ENCODE peak calls at places on chromosomes 11 and 22, in five cellular contexts. O, R, N, H and G are unnamed samples.

GRCh38 chr11:18526130-18526520 is 617 bp downstream of the TSG101 start:
- DNase-seq in R (no peak), O (no peak), N (peak; percentile 10), H (no peak), G (no peak)

GRCh38 chr11:6013042-6013441 is 6.3 kb upstream of the OR56A4 start:
- DNase-seq in R (no peak), N (no peak), H (no peak), O (no peak), G (no peak)

GRCh38 chr22:44536411-44536810 is 38.4 kb upstream of the RTL6 start:
- DNase-seq in R (no peak), N (no peak), O (no peak), H (no peak), G (no peak)

GRCh38 chr11:126335463-126335760 is 20.1 kb upstream of the ST3GAL4 start:
- DNase-seq in H (no peak), N (no peak), R (no peak), O (no peak), G (no peak)

GRCh38 chr22:38782402-38783094 is 11.4 kb downstream of the DNAL4 start:
- DNase-seq in N (peak; percentile 92), O (no peak), H (peak; percentile 38), R (no peak), G (peak; percentile 71)

GRCh38 chr11:74321487-74322188 is 10.2 kb upstream of the P4HA3 start:
- DNase-seq in H (peak; percentile 65), R (peak; percentile 49), N (peak; percentile 60), O (no peak), G (peak; percentile 73)

GRCh38 chr22:29300807-29301601 is 5.4 kb upstream of the GAS2L1 start:
- DNase-seq in H (no peak), N (no peak), O (no peak), R (no peak), G (no peak)

GRCh38 chr11:120546312-120547205 is 35.0 kb downstream of the GRIK4 start:
- DNase-seq in H (peak; percentile 98), R (peak; percentile 41), N (peak; percentile 95), O (no peak), G (peak; percentile 91)

GRCh38 chr11:2886191-2886894 is 768 bp upstream of the CDKN1C start:
- DNase-seq in N (no peak), R (no peak), H (no peak), O (no peak), G (peak; percentile 34)

GRCh38 chr11:118895093-118896039 is 11.7 kb downstream of the CXCR5 start:
- DNase-seq in R (peak; percentile 67), O (peak; percentile 82), H (no peak), N (no peak), G (no peak)

GRCh38 chr11:114358711-114359110 is 41.6 kb downstream of the C11orf71 start:
- DNase-seq in N (peak; percentile 57), R (no peak), H (peak; percentile 27), O (no peak), G (peak; percentile 56)

GRCh38 chr11:109016724-109017123 is 351.9 kb downstream of the DDX10 start:
- DNase-seq in H (no peak), R (no peak), N (no peak), O (no peak), G (no peak)

GRCh38 chr11:36010010-36010740 is 66.3 kb downstream of the LDLRAD3 start:
- DNase-seq in O (no peak), H (peak; percentile 57), R (no peak), N (peak; percentile 29), G (peak; percentile 49)

GRCh38 chr11:129077191-129077590 is 114.9 kb downstream of the ARHGAP32 start:
- DNase-seq in H (no peak), O (no peak), R (no peak), N (no peak), G (no peak)

GRCh38 chr11:11537372-11537771 is 84.4 kb downstream of the GALNT18 start:
- DNase-seq in H (no peak), R (no peak), O (no peak), N (no peak), G (no peak)

GRCh38 chr22:41834005-41834975 is 1.4 kb downstream of the SREBF2 start:
- DNase-seq in N (no peak), O (no peak), H (no peak), R (no peak), G (no peak)

GRCh38 chr11:123546515-123546914 is 107.9 kb downstream of the SCN3B start:
- DNase-seq in H (peak; percentile 78), N (peak; percentile 75), O (no peak), R (no peak), G (peak; percentile 81)

GRCh38 chr11:103532133-103532788 is 423.0 kb downstream of the DYNC2H1 start:
- DNase-seq in O (no peak), H (peak; percentile 79), R (no peak), N (peak; percentile 50), G (peak; percentile 81)

GRCh38 chr22:36828815-36829214 is 12.0 kb upstream of the PVALB start:
- DNase-seq in H (no peak), N (no peak), O (no peak), R (no peak), G (no peak)

GRCh38 chr11:79081441-79082124 is 359.2 kb downstream of the TENM4 start:
- DNase-seq in O (no peak), R (no peak), N (no peak), H (peak; percentile 76), G (peak; percentile 36)

GRCh38 chr11:11661356-11662040 is 39.7 kb upstream of the GALNT18 start:
- DNase-seq in N (no peak), O (no peak), H (no peak), R (no peak), G (no peak)